ENCODE peak calls at places on chromosome 2, in six cellular contexts. D is fibroblast of lung, H is neural progenitor cell, V is thyroid gland, B is testis, N is transverse colon. A is an unnamed sample.

GRCh38 chr2:137091704-137092103 is 326.4 kb downstream of the THSD7B start:
- DNase-seq in D (no peak), V (no peak), N (no peak), B (no peak), H (no peak), A (no peak)

GRCh38 chr2:62102402-62102920 is 93.5 kb upstream of the B3GNT2 start:
- DNase-seq in N (no peak), V (no peak), H (no peak), B (no peak), D (no peak), A (no peak)

GRCh38 chr2:238847841-238848565 is at the start of gene TWIST2:
- DNase-seq in B (peak), D (peak), H (peak), V (peak), N (peak), A (peak)

GRCh38 chr2:220969348-220969747 is 602.8 kb downstream of the EPHA4 start:
- DNase-seq in B (no peak), V (no peak), N (no peak), H (no peak), D (no peak), A (no peak)

GRCh38 chr2:71461304-71461671 is 7.9 kb downstream of the DYSF start:
- DNase-seq in V (no peak), N (no peak), H (no peak), B (no peak), D (no peak), A (no peak)

GRCh38 chr2:165899311-165899710 is 54.3 kb downstream of the TTC21B start:
- DNase-seq in D (no peak), H (no peak), V (no peak), B (no peak), N (no peak), A (no peak)

GRCh38 chr2:200121931-200122330 is 166.5 kb downstream of the MAIP1 start:
- DNase-seq in N (no peak), V (no peak), D (peak), B (no peak), H (no peak), A (no peak)

GRCh38 chr2:178715366-178715765 is 91.9 kb downstream of the TTN start:
- DNase-seq in D (no peak), B (no peak), V (no peak), N (no peak), H (no peak), A (no peak)

GRCh38 chr2:118974103-118974911 is 32.3 kb downstream of the MARCO start:
- DNase-seq in D (peak), B (no peak), V (no peak), N (no peak), H (no peak), A (no peak)

GRCh38 chr2:47561906-47562305 is 158.9 kb downstream of the MSH2 start:
- DNase-seq in B (no peak), H (no peak), V (no peak), N (no peak), D (no peak), A (no peak)

GRCh38 chr2:139059617-139060016 is 279.4 kb upstream of the NXPH2 start:
- DNase-seq in B (no peak), V (no peak), D (no peak), N (no peak), H (no peak), A (no peak)

GRCh38 chr2:224187220-224187619 is 148.1 kb upstream of the SERPINE2 start:
- DNase-seq in D (no peak), H (no peak), B (no peak), V (no peak), N (no peak), A (no peak)

GRCh38 chr2:127070221-127070620 is 36.7 kb downstream of the BIN1 start:
- DNase-seq in N (no peak), B (no peak), V (no peak), H (no peak), D (no peak), A (no peak)

GRCh38 chr2:127069003-127069402 is 38.0 kb downstream of the BIN1 start:
- DNase-seq in B (no peak), D (no peak), H (no peak), N (no peak), V (no peak), A (no peak)

GRCh38 chr2:127067620-127068350 is 39.2 kb downstream of the BIN1 start:
- DNase-seq in B (peak), N (peak), V (peak), H (peak), D (peak), A (peak)

GRCh38 chr2:127066942-127067341 is 40.0 kb downstream of the BIN1 start:
- DNase-seq in B (peak), D (no peak), V (no peak), H (no peak), N (peak), A (no peak)

DNA sequence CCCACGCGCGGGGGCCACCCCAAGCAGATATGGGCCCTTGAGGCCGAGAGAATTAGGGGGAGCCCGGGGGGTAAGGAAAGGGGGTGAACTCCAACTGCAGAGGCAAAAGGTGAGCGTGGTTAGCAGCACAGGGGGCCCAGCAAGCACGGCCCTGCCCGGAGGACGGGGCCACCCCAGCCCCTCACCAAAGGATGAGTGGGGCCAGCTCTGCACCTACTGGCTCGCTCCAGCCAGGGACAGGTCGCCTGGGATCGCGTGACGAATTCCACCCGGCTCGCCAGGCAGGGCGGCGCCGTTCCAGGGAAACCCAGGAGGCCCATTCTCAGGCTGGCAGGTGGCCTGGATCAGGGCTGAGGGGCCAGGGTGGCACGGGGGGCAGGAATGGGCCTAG is 38.6 kb downstream of the BIN1 start:
- DNase-seq in H (no peak), B (no peak), V (no peak), D (no peak), N (no peak), A (no peak)
- TF ChIP-seq CTCF in H (no peak), B (no peak), V (no peak), D (no peak), N (no peak), A (no peak)

GRCh38 chr2:167510071-167510759 is 621.9 kb downstream of the XIRP2 start:
- DNase-seq in H (no peak), V (no peak), B (no peak), N (no peak), D (peak), A (no peak)
- H3K27ac ChIP-seq in H (no peak), V (no peak), B (no peak), N (peak), D (no peak), A (no peak)

DNA sequence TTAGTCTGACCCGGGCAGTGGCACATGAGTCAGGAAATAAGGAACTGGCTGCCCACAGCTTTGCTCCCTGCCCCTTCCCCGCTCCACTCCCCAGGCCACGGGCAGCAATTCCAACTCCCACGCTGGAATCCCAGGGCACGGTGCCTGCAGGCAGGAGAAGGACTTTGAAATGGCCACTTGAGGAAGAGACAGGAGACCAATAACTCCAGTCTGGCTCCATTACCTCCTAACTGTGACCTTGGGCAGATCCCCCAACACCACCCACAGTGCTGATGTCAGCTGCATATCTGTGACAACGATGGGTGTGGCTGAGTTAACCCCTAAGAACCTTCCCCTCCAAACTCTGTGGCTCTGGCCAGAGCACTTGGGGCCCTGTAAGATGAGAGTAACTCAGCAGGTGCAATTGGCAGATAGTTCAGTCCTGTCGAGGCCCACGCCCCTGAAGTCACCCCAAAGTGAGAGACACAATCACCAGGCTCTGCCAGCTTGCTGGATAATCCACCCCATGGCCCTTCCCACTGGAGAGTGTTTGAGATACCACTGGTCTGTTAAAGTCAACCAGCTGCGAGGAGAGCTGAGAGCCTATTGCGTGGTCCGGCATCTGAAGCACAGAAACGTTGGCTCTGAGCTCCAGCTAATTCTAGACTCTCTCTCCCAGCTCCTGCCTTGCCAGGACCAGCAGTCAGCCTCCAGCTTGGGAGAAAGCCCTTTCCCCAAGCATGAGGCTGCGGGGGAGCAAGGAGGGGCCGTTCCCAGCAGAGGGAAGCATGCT is 175.2 kb downstream of the TNS1 start:
- DNase-seq in D (peak), V (peak), H (no peak), N (no peak), B (peak), A (no peak)
- TF ChIP-seq CTCF in D (no peak), V (no peak), H (no peak), N (no peak), B (no peak), A (no peak)

GRCh38 chr2:144522741-144523605 is 3.1 kb upstream of the ZEB2 start:
- DNase-seq in D (no peak), B (peak), V (no peak), N (no peak), H (peak), A (peak)
- H3K27ac ChIP-seq in D (peak), B (peak), V (peak), N (peak), H (peak), A (no peak)

GRCh38 chr2:120759543-120760331 is 24.1 kb downstream of the GLI2 start:
- DNase-seq in N (no peak), H (no peak), D (no peak), B (no peak), V (no peak), A (peak)

GRCh38 chr2:120760446-120761135 is 24.9 kb downstream of the GLI2 start:
- DNase-seq in V (no peak), H (no peak), B (no peak), N (no peak), D (no peak), A (peak)

GRCh38 chr2:120761164-120761861 is 25.6 kb downstream of the GLI2 start:
- DNase-seq in D (no peak), V (no peak), B (no peak), H (no peak), N (peak), A (peak)

GRCh38 chr2:120761911-120762310 is 26.2 kb downstream of the GLI2 start:
- DNase-seq in N (no peak), B (no peak), H (no peak), V (no peak), D (no peak), A (peak)

GRCh38 chr2:120758181-120759048 is 22.7 kb downstream of the GLI2 start:
- DNase-seq in V (no peak), D (peak), H (peak), N (no peak), B (peak), A (peak)
- TF ChIP-seq CTCF in V (no peak), D (no peak), H (no peak), N (no peak), B (no peak), A (no peak)

DNA sequence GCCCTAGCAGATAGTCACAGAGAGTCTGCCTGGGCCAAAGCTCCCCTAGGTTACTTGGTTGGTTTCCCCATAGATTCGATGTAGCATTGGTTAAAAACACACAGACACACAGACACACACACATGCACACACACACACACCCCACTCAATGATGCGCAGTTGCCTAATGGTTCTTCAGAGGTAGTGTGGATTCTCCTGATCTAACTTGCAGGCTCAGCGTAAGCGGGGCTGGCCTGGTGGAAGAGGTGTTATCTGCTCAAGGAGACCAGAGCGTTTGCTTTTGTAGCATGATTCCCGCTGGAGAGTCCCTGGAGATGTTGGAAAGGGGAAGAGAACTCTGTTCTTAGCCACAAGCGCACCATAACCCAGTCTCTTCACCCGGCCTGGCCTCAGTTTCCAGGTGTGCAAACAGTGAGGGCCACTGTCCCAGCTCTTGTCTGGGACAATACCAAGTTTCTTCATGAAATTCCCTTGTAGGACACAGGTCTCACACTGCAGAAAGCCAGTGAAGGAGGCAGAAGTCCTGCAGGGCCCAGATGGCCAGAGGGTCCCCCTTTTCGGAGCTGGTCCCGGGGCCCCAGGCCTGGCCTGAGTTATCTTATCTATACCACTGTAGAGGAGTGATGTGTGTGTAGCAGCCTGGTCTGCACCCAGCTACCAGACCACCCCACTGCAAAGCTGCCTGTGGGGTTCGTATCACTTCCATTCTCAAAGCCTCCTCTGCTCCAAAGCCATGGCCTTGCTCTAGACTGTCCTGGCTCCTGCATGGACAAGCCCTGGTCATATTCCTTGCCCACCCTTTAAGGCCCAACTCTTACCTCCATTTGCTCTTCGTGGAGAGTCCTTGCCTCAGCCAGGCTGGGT is 3.7 kb downstream of the ACKR3 start:
- DNase-seq in N (no peak), B (no peak), D (no peak), H (no peak), V (no peak), A (no peak)
- H3K27ac ChIP-seq in N (peak), B (no peak), D (no peak), H (no peak), V (peak), A (no peak)

A was measured in H9.